ENCODE peak calls at places on chromosomes 12 and 14, in six cellular contexts. One of them, this sample, is unnamed.

GRCh38 chr12:21296751-21297406 is 37.8 kb downstream of the SLCO1A2 start:
- DNase-seq in kidney tubule cell: peak
- DNase-seq in right cardiac atrium: no peak
- DNase-seq in dermis microvascular lymphatic vessel endothelial cell: peak
- DNase-seq in H7: peak
- DNase-seq in activated naive CD4-positive, alpha-beta T cell treated with Interleukin-2 at 50 U/mL for 16 hours: no peak
- DNase-seq in this sample: no peak

GRCh38 chr12:26278266-26278665 is 82.9 kb downstream of the SSPN start:
- DNase-seq in dermis microvascular lymphatic vessel endothelial cell: no peak
- DNase-seq in kidney tubule cell: no peak
- DNase-seq in H7: no peak
- DNase-seq in activated naive CD4-positive, alpha-beta T cell treated with Interleukin-2 at 50 U/mL for 16 hours: no peak
- DNase-seq in right cardiac atrium: no peak
- DNase-seq in this sample: no peak

GRCh38 chr12:131783915-131784541 is 44.2 kb upstream of the MMP17 start:
- DNase-seq in dermis microvascular lymphatic vessel endothelial cell: peak
- DNase-seq in right cardiac atrium: no peak
- DNase-seq in kidney tubule cell: peak
- DNase-seq in activated naive CD4-positive, alpha-beta T cell treated with Interleukin-2 at 50 U/mL for 16 hours: no peak
- DNase-seq in H7: peak
- DNase-seq in this sample: peak

GRCh38 chr12:89824822-89825221 is 116.2 kb upstream of the ATP2B1 start:
- DNase-seq in right cardiac atrium: no peak
- DNase-seq in kidney tubule cell: no peak
- DNase-seq in activated naive CD4-positive, alpha-beta T cell treated with Interleukin-2 at 50 U/mL for 16 hours: no peak
- DNase-seq in dermis microvascular lymphatic vessel endothelial cell: no peak
- DNase-seq in H7: no peak
- DNase-seq in this sample: no peak

GRCh38 chr14:75418779-75419768 is 8.7 kb upstream of the JDP2 start:
- DNase-seq in dermis microvascular lymphatic vessel endothelial cell: no peak
- DNase-seq in kidney tubule cell: no peak
- DNase-seq in activated naive CD4-positive, alpha-beta T cell treated with Interleukin-2 at 50 U/mL for 16 hours: peak
- DNase-seq in H7: peak
- DNase-seq in right cardiac atrium: peak
- DNase-seq in this sample: no peak

GRCh38 chr14:59407246-59407615 is 57.9 kb downstream of the GPR135 start:
- DNase-seq in dermis microvascular lymphatic vessel endothelial cell: peak
- DNase-seq in H7: no peak
- DNase-seq in activated naive CD4-positive, alpha-beta T cell treated with Interleukin-2 at 50 U/mL for 16 hours: no peak
- DNase-seq in right cardiac atrium: peak
- DNase-seq in kidney tubule cell: peak
- DNase-seq in this sample: no peak

GRCh38 chr12:103734847-103735246 is 106.2 kb downstream of the NT5DC3 start:
- DNase-seq in H7: no peak
- DNase-seq in kidney tubule cell: no peak
- DNase-seq in dermis microvascular lymphatic vessel endothelial cell: no peak
- DNase-seq in right cardiac atrium: no peak
- DNase-seq in activated naive CD4-positive, alpha-beta T cell treated with Interleukin-2 at 50 U/mL for 16 hours: no peak
- DNase-seq in this sample: no peak

GRCh38 chr14:96424104-96424989 is 32.4 kb downstream of the AK7 start:
- DNase-seq in H7: peak
- DNase-seq in right cardiac atrium: peak
- DNase-seq in activated naive CD4-positive, alpha-beta T cell treated with Interleukin-2 at 50 U/mL for 16 hours: peak
- DNase-seq in kidney tubule cell: peak
- DNase-seq in dermis microvascular lymphatic vessel endothelial cell: peak
- DNase-seq in this sample: peak

GRCh38 chr12:3419538-3419937 is 71.5 kb upstream of the PRMT8 start:
- DNase-seq in activated naive CD4-positive, alpha-beta T cell treated with Interleukin-2 at 50 U/mL for 16 hours: no peak
- DNase-seq in H7: no peak
- DNase-seq in dermis microvascular lymphatic vessel endothelial cell: no peak
- DNase-seq in right cardiac atrium: no peak
- DNase-seq in kidney tubule cell: no peak
- DNase-seq in this sample: no peak

GRCh38 chr12:1207276-1207675 is 216.3 kb downstream of the ERC1 start:
- DNase-seq in H7: no peak
- DNase-seq in right cardiac atrium: no peak
- DNase-seq in activated naive CD4-positive, alpha-beta T cell treated with Interleukin-2 at 50 U/mL for 16 hours: no peak
- DNase-seq in dermis microvascular lymphatic vessel endothelial cell: no peak
- DNase-seq in kidney tubule cell: no peak
- DNase-seq in this sample: no peak

GRCh38 chr12:16726879-16727278 is 120.9 kb upstream of the LMO3 start:
- DNase-seq in kidney tubule cell: peak
- DNase-seq in activated naive CD4-positive, alpha-beta T cell treated with Interleukin-2 at 50 U/mL for 16 hours: no peak
- DNase-seq in dermis microvascular lymphatic vessel endothelial cell: no peak
- DNase-seq in H7: no peak
- DNase-seq in right cardiac atrium: no peak
- DNase-seq in this sample: no peak

GRCh38 chr12:121709478-121709890 is 3.1 kb upstream of the TMEM120B start:
- DNase-seq in activated naive CD4-positive, alpha-beta T cell treated with Interleukin-2 at 50 U/mL for 16 hours: no peak
- DNase-seq in dermis microvascular lymphatic vessel endothelial cell: peak
- DNase-seq in kidney tubule cell: peak
- DNase-seq in H7: no peak
- DNase-seq in right cardiac atrium: no peak
- DNase-seq in this sample: peak

GRCh38 chr12:6996040-6996441 is 22.2 kb downstream of the LPCAT3 start:
- DNase-seq in dermis microvascular lymphatic vessel endothelial cell: no peak
- DNase-seq in H7: no peak
- DNase-seq in right cardiac atrium: no peak
- DNase-seq in kidney tubule cell: peak
- DNase-seq in activated naive CD4-positive, alpha-beta T cell treated with Interleukin-2 at 50 U/mL for 16 hours: no peak
- DNase-seq in this sample: no peak

GRCh38 chr12:62955678-62956077 is 20.7 kb upstream of the PPM1H start:
- DNase-seq in dermis microvascular lymphatic vessel endothelial cell: no peak
- DNase-seq in activated naive CD4-positive, alpha-beta T cell treated with Interleukin-2 at 50 U/mL for 16 hours: no peak
- DNase-seq in right cardiac atrium: no peak
- DNase-seq in kidney tubule cell: no peak
- DNase-seq in H7: no peak
- DNase-seq in this sample: no peak

This sample was measured in RCC 7860.